ENCODE peak calls at places on chromosomes 3 and 15, in eight cellular contexts. N is stimulated activated CD4-positive, alpha-beta T cell treated with anti-CD3 and anti-CD28 coated beads, Interleukin-4, amount 100 ng/mL, for 1 hour; P is EL; Y is PC-3; T is neural crest cell; L is H4; D is GM23248; U is iPS DF 6.9. J is an unnamed sample.
A peak's percentile ranks its signal among the peaks of the same experiment; 100 is the strongest.

GRCh38 chr3:12141350-12141749 is 17.4 kb downstream of the TIMP4 start:
- DNase-seq in N (no peak), P (no peak), Y (no peak), T (no peak), L (no peak), D (no peak), U (no peak), J (no peak)

GRCh38 chr3:46897829-46898320 is 20.4 kb downstream of the PTH1R start:
- DNase-seq in N (no peak), P (no peak), Y (no peak), T (no peak), L (no peak), D (no peak), U (no peak), J (no peak)

GRCh38 chr3:10873415-10873814 is 57.4 kb downstream of the SLC6A11 start:
- DNase-seq in N (no peak), P (no peak), Y (no peak), T (no peak), L (no peak), D (no peak), U (no peak), J (no peak)

GRCh38 chr15:90902996-90903732 is at the start of gene MAN2A2:
- DNase-seq in N (peak; percentile 82), P (peak; percentile 58), Y (peak; percentile 55), T (peak; percentile 45), L (no peak), D (peak; percentile 79), U (no peak), J (peak; percentile 72)

GRCh38 chr15:53251523-53251922 is 461.4 kb upstream of the ONECUT1 start:
- DNase-seq in N (no peak), P (no peak), Y (no peak), T (no peak), L (no peak), D (no peak), U (no peak), J (no peak)

GRCh38 chr3:187945374-187945773 is 200.1 kb upstream of the BCL6 start:
- DNase-seq in N (no peak), P (no peak), Y (no peak), T (no peak), L (no peak), D (no peak), U (no peak), J (no peak)

GRCh38 chr3:155392138-155392537 is 98.7 kb upstream of the STRIT1 start:
- DNase-seq in N (no peak), P (no peak), Y (no peak), T (no peak), L (no peak), D (peak; percentile 15), U (no peak), J (no peak)

GRCh38 chr3:43328653-43329052 is 42.3 kb downstream of the SNRK start:
- DNase-seq in N (no peak), P (no peak), Y (no peak), T (no peak), L (no peak), D (peak; percentile 12), U (no peak), J (no peak)

GRCh38 chr15:90002428-90002844 is 1.3 kb downstream of the ZNF710 start:
- DNase-seq in N (peak; percentile 42), P (peak; percentile 47), Y (peak; percentile 41), T (no peak), L (peak; percentile 27), D (peak; percentile 70), U (no peak), J (peak; percentile 44)

GRCh38 chr15:40310001-40310959 is 2.5 kb upstream of the PLCB2 start:
- DNase-seq in N (peak; percentile 56), P (peak; percentile 32), Y (peak; percentile 68), T (peak; percentile 75), L (peak; percentile 50), D (peak; percentile 53), U (peak; percentile 58), J (peak; percentile 64)

GRCh38 chr15:86178845-86179244 is 99.2 kb downstream of the AGBL1 start:
- DNase-seq in N (no peak), P (no peak), Y (no peak), T (no peak), L (no peak), D (no peak), U (no peak), J (no peak)

GRCh38 chr3:64375737-64376136 is 150.5 kb upstream of the PRICKLE2 start:
- DNase-seq in N (no peak), P (no peak), Y (no peak), T (no peak), L (no peak), D (no peak), U (no peak), J (no peak)

GRCh38 chr3:13427662-13428603 is 7.8 kb upstream of the NUP210 start:
- DNase-seq in N (no peak), P (no peak), Y (no peak), T (no peak), L (no peak), D (no peak), U (no peak), J (no peak)

GRCh38 chr3:3105246-3105645 is 4.9 kb downstream of the IL5RA start:
- DNase-seq in N (no peak), P (no peak), Y (no peak), T (no peak), L (no peak), D (no peak), U (no peak), J (no peak)

GRCh38 chr3:70973558-70973957 is 610.0 kb downstream of the FOXP1 start:
- DNase-seq in N (no peak), P (peak; percentile 27), Y (peak; percentile 48), T (no peak), L (no peak), D (peak; percentile 76), U (no peak), J (no peak)

GRCh38 chr3:56677286-56677685 is 5.8 kb downstream of the TASOR start:
- DNase-seq in N (no peak), P (no peak), Y (no peak), T (no peak), L (no peak), D (no peak), U (no peak), J (no peak)

GRCh38 chr3:36373084-36373483 is 7.2 kb upstream of the STAC start:
- DNase-seq in N (no peak), P (peak; percentile 66), Y (peak; percentile 48), T (no peak), L (no peak), D (peak; percentile 73), U (no peak), J (no peak)

GRCh38 chr15:32993285-32993684 is 201.2 kb downstream of the FMN1 start:
- DNase-seq in N (no peak), P (peak; percentile 23), Y (peak; percentile 38), T (no peak), L (peak; percentile 27), D (peak; percentile 63), U (no peak), J (no peak)

GRCh38 chr3:123609063-123609462 is 24.2 kb upstream of the HACD2 start:
- DNase-seq in N (no peak), P (no peak), Y (no peak), T (no peak), L (no peak), D (no peak), U (no peak), J (no peak)

GRCh38 chr15:101534376-101534970 is 45.0 kb upstream of the PCSK6 start:
- DNase-seq in N (no peak), P (no peak), Y (no peak), T (no peak), L (no peak), D (no peak), U (no peak), J (no peak)

GRCh38 chr3:50272911-50273688 is 4.2 kb downstream of the SEMA3B start:
- DNase-seq in N (peak; percentile 90), P (peak; percentile 76), Y (peak; percentile 92), T (peak; percentile 98), L (peak; percentile 34), D (peak; percentile 81), U (no peak), J (peak; percentile 74)